ENCODE peak calls at places on chromosomes 13 and 19, in six cellular contexts. One of them, this sample, is unnamed.

GRCh38 chr13:80131204-80131603 is 209.7 kb downstream of the SPRY2 start:
- DNase-seq in mesendoderm: peak
- DNase-seq in H1: no peak
- DNase-seq in IMR-90: peak
- DNase-seq in H9: peak
- DNase-seq in mesenchymal stem cell: peak
- DNase-seq in this sample: no peak

GRCh38 chr13:109651854-109652253 is 134.5 kb downstream of the IRS2 start:
- DNase-seq in mesendoderm: no peak
- DNase-seq in H1: no peak
- DNase-seq in IMR-90: no peak
- DNase-seq in H9: no peak
- DNase-seq in mesenchymal stem cell: no peak
- DNase-seq in this sample: no peak

GRCh38 chr13:80716610-80717081 is 375.7 kb upstream of the SPRY2 start:
- DNase-seq in mesendoderm: no peak
- DNase-seq in H1: no peak
- DNase-seq in IMR-90: no peak
- DNase-seq in H9: no peak
- DNase-seq in mesenchymal stem cell: peak
- DNase-seq in this sample: no peak

GRCh38 chr19:49677901-49678674 is 1.0 kb downstream of the PRMT1 start:
- DNase-seq in mesendoderm: peak
- DNase-seq in H1: peak
- DNase-seq in IMR-90: peak
- DNase-seq in H9: peak
- DNase-seq in mesenchymal stem cell: peak
- DNase-seq in this sample: peak

GRCh38 chr19:14006766-14007562 is 844 bp upstream of the RFX1 start:
- DNase-seq in mesendoderm: no peak
- DNase-seq in H1: no peak
- DNase-seq in IMR-90: no peak
- DNase-seq in H9: peak
- DNase-seq in mesenchymal stem cell: no peak
- DNase-seq in this sample: no peak

GRCh38 chr13:66069570-66069969 is 1160.6 kb downstream of the PCDH9 start:
- DNase-seq in mesendoderm: no peak
- DNase-seq in H1: no peak
- DNase-seq in IMR-90: peak
- DNase-seq in H9: no peak
- DNase-seq in mesenchymal stem cell: peak
- DNase-seq in this sample: no peak

GRCh38 chr19:16293133-16294085 is 31.2 kb upstream of the KLF2 start:
- DNase-seq in mesendoderm: no peak
- DNase-seq in H1: no peak
- DNase-seq in IMR-90: peak
- DNase-seq in H9: no peak
- DNase-seq in mesenchymal stem cell: peak
- DNase-seq in this sample: no peak

GRCh38 chr19:17604372-17605025 is 49.0 kb downstream of the COLGALT1 start:
- DNase-seq in mesendoderm: no peak
- DNase-seq in H1: no peak
- DNase-seq in IMR-90: no peak
- DNase-seq in H9: no peak
- DNase-seq in mesenchymal stem cell: no peak
- DNase-seq in this sample: no peak

GRCh38 chr13:99311137-99311536 is 3.9 kb upstream of the GPR183 start:
- DNase-seq in mesendoderm: peak
- DNase-seq in H1: no peak
- DNase-seq in IMR-90: peak
- DNase-seq in H9: peak
- DNase-seq in mesenchymal stem cell: peak
- DNase-seq in this sample: no peak

GRCh38 chr19:58279042-58279924 is 528 bp downstream of the ZNF8 start:
- DNase-seq in mesendoderm: peak
- DNase-seq in H1: peak
- DNase-seq in IMR-90: peak
- DNase-seq in H9: peak
- DNase-seq in mesenchymal stem cell: peak
- DNase-seq in this sample: no peak

GRCh38 chr19:3770136-3771032 is 1.6 kb downstream of the RAX2 start:
- DNase-seq in mesendoderm: no peak
- DNase-seq in H1: no peak
- DNase-seq in IMR-90: no peak
- DNase-seq in H9: no peak
- DNase-seq in mesenchymal stem cell: no peak
- DNase-seq in this sample: no peak

GRCh38 chr19:7691497-7691896 is 10.4 kb downstream of the FCER2 start:
- DNase-seq in mesendoderm: no peak
- DNase-seq in H1: no peak
- DNase-seq in IMR-90: no peak
- DNase-seq in H9: no peak
- DNase-seq in mesenchymal stem cell: no peak
- DNase-seq in this sample: no peak

GRCh38 chr19:39110263-39110967 is 15.2 kb upstream of the PAK4 start:
- DNase-seq in mesendoderm: peak
- DNase-seq in H1: no peak
- DNase-seq in IMR-90: no peak
- DNase-seq in H9: peak
- DNase-seq in mesenchymal stem cell: peak
- DNase-seq in this sample: peak

GRCh38 chr13:80132741-80133601 is 208.0 kb downstream of the SPRY2 start:
- DNase-seq in mesendoderm: peak
- DNase-seq in H1: no peak
- DNase-seq in IMR-90: peak
- DNase-seq in H9: no peak
- DNase-seq in mesenchymal stem cell: peak
- DNase-seq in this sample: no peak

GRCh38 chr19:54489341-54489740 is 13.3 kb upstream of the LAIR2 start:
- DNase-seq in mesendoderm: no peak
- DNase-seq in H1: no peak
- DNase-seq in IMR-90: no peak
- DNase-seq in H9: no peak
- DNase-seq in mesenchymal stem cell: no peak
- DNase-seq in this sample: no peak

GRCh38 chr13:36355632-36356031 is 9.4 kb upstream of the SPART start:
- DNase-seq in mesendoderm: no peak
- DNase-seq in H1: no peak
- DNase-seq in IMR-90: no peak
- DNase-seq in H9: no peak
- DNase-seq in mesenchymal stem cell: no peak
- DNase-seq in this sample: no peak

GRCh38 chr19:3775374-3775711 is 3.3 kb upstream of the RAX2 start:
- DNase-seq in mesendoderm: no peak
- DNase-seq in H1: no peak
- DNase-seq in IMR-90: no peak
- DNase-seq in H9: peak
- DNase-seq in mesenchymal stem cell: no peak
- DNase-seq in this sample: no peak

GRCh38 chr19:46250057-46250456 is 20.5 kb downstream of the IGFL1 start:
- DNase-seq in mesendoderm: no peak
- DNase-seq in H1: no peak
- DNase-seq in IMR-90: no peak
- DNase-seq in H9: no peak
- DNase-seq in mesenchymal stem cell: no peak
- DNase-seq in this sample: no peak

GRCh38 chr19:1776606-1777147 is 23.4 kb downstream of the ONECUT3 start:
- DNase-seq in mesendoderm: peak
- DNase-seq in H1: no peak
- DNase-seq in IMR-90: no peak
- DNase-seq in H9: no peak
- DNase-seq in mesenchymal stem cell: no peak
- DNase-seq in this sample: no peak

GRCh38 chr19:28386080-28386869 is 826.7 kb downstream of the UQCRFS1 start:
- DNase-seq in mesendoderm: no peak
- DNase-seq in H1: no peak
- DNase-seq in IMR-90: no peak
- DNase-seq in H9: no peak
- DNase-seq in mesenchymal stem cell: no peak
- DNase-seq in this sample: no peak

GRCh38 chr13:27012482-27013197 is 159.0 kb downstream of the USP12 start:
- DNase-seq in mesendoderm: no peak
- DNase-seq in H1: no peak
- DNase-seq in IMR-90: peak
- DNase-seq in H9: peak
- DNase-seq in mesenchymal stem cell: peak
- DNase-seq in this sample: no peak

GRCh38 chr13:27419333-27419732 is 5.1 kb upstream of the GTF3A start:
- DNase-seq in mesendoderm: no peak
- DNase-seq in H1: no peak
- DNase-seq in IMR-90: peak
- DNase-seq in H9: no peak
- DNase-seq in mesenchymal stem cell: no peak
- DNase-seq in this sample: no peak

GRCh38 chr19:13506550-13506878 is 235 bp upstream of the CACNA1A start:
- DNase-seq in mesendoderm: peak
- DNase-seq in H1: no peak
- DNase-seq in IMR-90: peak
- DNase-seq in H9: no peak
- DNase-seq in mesenchymal stem cell: no peak
- DNase-seq in this sample: peak

GRCh38 chr19:48102870-48103751 is 7.5 kb downstream of the PLA2G4C start:
- DNase-seq in mesendoderm: peak
- DNase-seq in H1: no peak
- DNase-seq in IMR-90: peak
- DNase-seq in H9: peak
- DNase-seq in mesenchymal stem cell: no peak
- DNase-seq in this sample: peak

GRCh38 chr13:112444001-112444311 is 67.8 kb downstream of the SPACA7 start:
- DNase-seq in mesendoderm: peak
- DNase-seq in H1: peak
- DNase-seq in IMR-90: peak
- DNase-seq in H9: peak
- DNase-seq in mesenchymal stem cell: peak
- DNase-seq in this sample: peak

GRCh38 chr13:27830010-27830409 is 37.7 kb downstream of the GSX1 start:
- DNase-seq in mesendoderm: peak
- DNase-seq in H1: no peak
- DNase-seq in IMR-90: no peak
- DNase-seq in H9: peak
- DNase-seq in mesenchymal stem cell: peak
- DNase-seq in this sample: peak

GRCh38 chr19:6056801-6057650 is 53.3 kb downstream of the RFX2 start:
- DNase-seq in mesendoderm: peak
- DNase-seq in H1: no peak
- DNase-seq in IMR-90: peak
- DNase-seq in H9: peak
- DNase-seq in mesenchymal stem cell: peak
- DNase-seq in this sample: no peak

GRCh38 chr13:64471916-64472315 is 2758.2 kb downstream of the PCDH9 start:
- DNase-seq in mesendoderm: peak
- DNase-seq in H1: no peak
- DNase-seq in IMR-90: peak
- DNase-seq in H9: no peak
- DNase-seq in mesenchymal stem cell: peak
- DNase-seq in this sample: no peak

DNA sequence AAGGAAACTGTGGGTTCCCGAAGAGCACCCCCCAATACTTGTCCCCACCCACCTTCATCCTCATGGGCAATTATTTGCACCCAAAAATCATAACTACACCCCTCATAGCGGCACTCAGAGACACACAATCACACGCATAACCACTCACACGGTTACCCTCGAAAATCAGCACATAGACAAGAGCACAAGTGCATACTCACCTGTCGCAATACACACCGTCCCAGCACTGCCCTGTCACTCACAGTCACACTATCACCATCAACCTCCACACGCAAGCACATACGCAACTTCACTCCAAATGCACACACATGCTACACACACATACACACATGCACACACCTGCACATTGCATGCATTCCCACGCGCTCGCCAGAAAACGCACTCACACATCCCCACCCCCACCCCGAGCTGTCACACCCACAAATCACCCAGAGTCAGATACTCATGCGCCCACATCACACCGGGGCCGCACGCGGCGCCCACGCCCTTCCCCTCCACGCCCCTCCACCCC is 535 bp downstream of the COL5A3 start:
- DNase-seq in mesendoderm: no peak
- DNase-seq in H1: no peak
- DNase-seq in IMR-90: no peak
- DNase-seq in H9: no peak
- DNase-seq in mesenchymal stem cell: no peak
- DNase-seq in this sample: no peak
- H2BK15ac ChIP-seq in mesendoderm: no peak
- H2BK15ac ChIP-seq in H1: peak
- H2BK15ac ChIP-seq in IMR-90: no peak
- H2BK15ac ChIP-seq in H9: no peak
- H2BK15ac ChIP-seq in mesenchymal stem cell: no peak
- H2BK15ac ChIP-seq in this sample: no peak

GRCh38 chr13:110705826-110706569 is at the start of gene CARS2:
- DNase-seq in mesendoderm: peak
- DNase-seq in H1: peak
- DNase-seq in IMR-90: peak
- DNase-seq in H9: peak
- DNase-seq in mesenchymal stem cell: peak
- DNase-seq in this sample: peak
- H2BK15ac ChIP-seq in mesendoderm: no peak
- H2BK15ac ChIP-seq in H1: peak
- H2BK15ac ChIP-seq in IMR-90: no peak
- H2BK15ac ChIP-seq in H9: no peak
- H2BK15ac ChIP-seq in mesenchymal stem cell: peak
- H2BK15ac ChIP-seq in this sample: peak

DNA sequence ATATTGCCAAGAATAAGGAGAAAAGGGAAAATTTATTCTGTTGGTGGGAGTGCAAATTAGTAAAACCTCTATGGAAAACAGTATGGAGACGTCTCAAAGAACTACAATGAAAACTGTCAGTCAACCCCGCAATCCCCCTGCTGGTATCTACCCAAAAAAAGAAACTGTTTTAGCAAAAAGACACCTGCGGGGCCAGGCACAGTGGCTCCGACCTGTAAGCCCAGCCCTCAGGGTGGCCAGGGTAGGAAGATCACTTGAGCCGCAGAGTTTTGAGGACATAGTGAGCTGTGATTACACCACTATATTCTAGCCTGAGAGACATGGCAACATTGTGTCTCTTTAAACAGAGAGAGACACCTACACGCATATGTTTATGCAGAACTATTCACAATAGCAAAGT is 37.5 kb upstream of the SLITRK1 start:
- DNase-seq in mesendoderm: no peak
- DNase-seq in H1: no peak
- DNase-seq in IMR-90: no peak
- DNase-seq in H9: no peak
- DNase-seq in mesenchymal stem cell: no peak
- DNase-seq in this sample: no peak
- H2BK15ac ChIP-seq in mesendoderm: no peak
- H2BK15ac ChIP-seq in H1: no peak
- H2BK15ac ChIP-seq in IMR-90: no peak
- H2BK15ac ChIP-seq in H9: no peak
- H2BK15ac ChIP-seq in mesenchymal stem cell: no peak
- H2BK15ac ChIP-seq in this sample: no peak

DNA sequence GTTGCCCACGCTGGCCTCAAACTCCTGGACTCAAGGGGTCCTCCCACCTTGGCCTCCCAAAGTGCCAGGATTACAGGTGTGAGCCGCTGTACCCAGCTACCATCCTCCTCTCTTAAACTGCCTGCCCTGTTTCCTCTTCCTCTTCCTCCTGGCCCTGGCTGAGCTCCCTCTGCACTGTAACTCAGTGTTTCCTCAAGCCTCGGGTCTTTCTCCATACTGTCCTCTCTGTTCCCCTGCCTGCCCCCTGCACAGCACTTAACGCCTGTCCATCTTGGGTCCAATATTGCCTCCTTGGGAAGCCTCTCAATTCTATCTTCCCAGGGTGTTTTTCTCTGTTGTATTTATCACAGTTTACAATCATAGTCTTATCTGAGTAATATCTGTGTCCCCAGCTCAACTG is 6.1 kb downstream of the LIPE start:
- DNase-seq in mesendoderm: no peak
- DNase-seq in H1: no peak
- DNase-seq in IMR-90: no peak
- DNase-seq in H9: no peak
- DNase-seq in mesenchymal stem cell: no peak
- DNase-seq in this sample: no peak
- H2BK15ac ChIP-seq in mesendoderm: no peak
- H2BK15ac ChIP-seq in H1: no peak
- H2BK15ac ChIP-seq in IMR-90: no peak
- H2BK15ac ChIP-seq in H9: no peak
- H2BK15ac ChIP-seq in mesenchymal stem cell: no peak
- H2BK15ac ChIP-seq in this sample: no peak

This sample was measured in neuronal stem cell.